ENCODE peak calls at places on chromosomes 16 and 17, in four cellular contexts. One of them, this sample, is unnamed. For H3K9me3, the result is how much of the 10 kb centered on the place peaks cover.

GRCh38 chr17:76670708-76671122 is 27.2 kb upstream of the ST6GALNAC1 start:
- DNase-seq in hepatocyte: no peak
- DNase-seq in CD8-positive, alpha-beta T cell: no peak
- DNase-seq in cardiac muscle cell: no peak
- DNase-seq in this sample: no peak

GRCh38 chr17:38466346-38467315 is 38.4 kb downstream of the ARHGAP23 start:
- DNase-seq in CD8-positive, alpha-beta T cell: no peak
- DNase-seq in cardiac muscle cell: no peak
- DNase-seq in hepatocyte: no peak
- DNase-seq in this sample: no peak

GRCh38 chr16:56047307-56048234 is 143.7 kb upstream of the GNAO1 start:
- DNase-seq in CD8-positive, alpha-beta T cell: no peak
- DNase-seq in cardiac muscle cell: peak
- DNase-seq in hepatocyte: no peak
- DNase-seq in this sample: no peak

GRCh38 chr16:12081048-12081404 is 104.5 kb downstream of the SNX29 start:
- DNase-seq in cardiac muscle cell: no peak
- DNase-seq in CD8-positive, alpha-beta T cell: no peak
- DNase-seq in hepatocyte: no peak
- DNase-seq in this sample: peak

GRCh38 chr16:23562505-23562904 is 5.0 kb downstream of the UBFD1 start:
- DNase-seq in CD8-positive, alpha-beta T cell: no peak
- DNase-seq in cardiac muscle cell: no peak
- DNase-seq in hepatocyte: no peak
- DNase-seq in this sample: no peak

GRCh38 chr16:56645311-56645710 is 6.4 kb upstream of the MT1B start:
- DNase-seq in hepatocyte: no peak
- DNase-seq in cardiac muscle cell: no peak
- DNase-seq in CD8-positive, alpha-beta T cell: no peak
- DNase-seq in this sample: no peak

GRCh38 chr17:40109471-40109824 is 9.1 kb upstream of the NR1D1 start:
- DNase-seq in CD8-positive, alpha-beta T cell: no peak
- DNase-seq in hepatocyte: no peak
- DNase-seq in cardiac muscle cell: no peak
- DNase-seq in this sample: no peak

GRCh38 chr16:58516768-58517107 is 1.4 kb downstream of the SETD6 start:
- DNase-seq in hepatocyte: no peak
- DNase-seq in cardiac muscle cell: no peak
- DNase-seq in CD8-positive, alpha-beta T cell: no peak
- DNase-seq in this sample: no peak

GRCh38 chr16:66928702-66929388 is 3.5 kb upstream of the RRAD start:
- DNase-seq in cardiac muscle cell: peak
- DNase-seq in CD8-positive, alpha-beta T cell: no peak
- DNase-seq in hepatocyte: peak
- DNase-seq in this sample: no peak

GRCh38 chr16:88662843-88663606 is at the start of gene MVD:
- DNase-seq in CD8-positive, alpha-beta T cell: peak
- DNase-seq in hepatocyte: peak
- DNase-seq in cardiac muscle cell: peak
- DNase-seq in this sample: peak

GRCh38 chr16:81650982-81651562 is 128.0 kb upstream of the PLCG2 start:
- DNase-seq in cardiac muscle cell: peak
- DNase-seq in CD8-positive, alpha-beta T cell: no peak
- DNase-seq in hepatocyte: peak
- DNase-seq in this sample: no peak

GRCh38 chr17:77372444-77373297 is 231.9 kb downstream of the SEC14L1 start:
- DNase-seq in hepatocyte: peak
- DNase-seq in cardiac muscle cell: peak
- DNase-seq in CD8-positive, alpha-beta T cell: peak
- DNase-seq in this sample: peak

GRCh38 chr16:60674241-60674640 is 1362.0 kb downstream of the CDH8 start:
- DNase-seq in cardiac muscle cell: no peak
- DNase-seq in CD8-positive, alpha-beta T cell: no peak
- DNase-seq in hepatocyte: no peak
- DNase-seq in this sample: no peak

GRCh38 chr17:42060231-42060630 is 9.8 kb upstream of the C17orf113 start:
- DNase-seq in cardiac muscle cell: no peak
- DNase-seq in CD8-positive, alpha-beta T cell: no peak
- DNase-seq in hepatocyte: no peak
- DNase-seq in this sample: no peak

GRCh38 chr16:71499775-71500364 is 10.7 kb upstream of the ZNF19 start:
- DNase-seq in cardiac muscle cell: peak
- DNase-seq in CD8-positive, alpha-beta T cell: peak
- DNase-seq in hepatocyte: peak
- DNase-seq in this sample: no peak

GRCh38 chr16:19167710-19168172 is 299 bp upstream of the SYT17 start:
- DNase-seq in hepatocyte: peak
- DNase-seq in cardiac muscle cell: peak
- DNase-seq in CD8-positive, alpha-beta T cell: no peak
- DNase-seq in this sample: peak

GRCh38 chr17:59641799-59642484 is 22.2 kb downstream of the CLTC start:
- DNase-seq in cardiac muscle cell: no peak
- DNase-seq in hepatocyte: no peak
- DNase-seq in CD8-positive, alpha-beta T cell: no peak
- DNase-seq in this sample: no peak

GRCh38 chr16:66904428-66904845 is 14.2 kb downstream of the CDH16 start:
- DNase-seq in cardiac muscle cell: no peak
- DNase-seq in hepatocyte: no peak
- DNase-seq in CD8-positive, alpha-beta T cell: no peak
- DNase-seq in this sample: peak

GRCh38 chr16:82004651-82005490 is 6.4 kb downstream of the SDR42E1 start:
- DNase-seq in cardiac muscle cell: no peak
- DNase-seq in CD8-positive, alpha-beta T cell: no peak
- DNase-seq in hepatocyte: no peak
- DNase-seq in this sample: no peak

GRCh38 chr16:66935319-66936011 is at the start of gene CES2:
- DNase-seq in hepatocyte: peak
- DNase-seq in CD8-positive, alpha-beta T cell: no peak
- DNase-seq in cardiac muscle cell: no peak
- DNase-seq in this sample: peak

GRCh38 chr16:30065943-30066881 is 652 bp downstream of the ALDOA start:
- DNase-seq in cardiac muscle cell: peak
- DNase-seq in CD8-positive, alpha-beta T cell: peak
- DNase-seq in hepatocyte: peak
- DNase-seq in this sample: no peak

DNA sequence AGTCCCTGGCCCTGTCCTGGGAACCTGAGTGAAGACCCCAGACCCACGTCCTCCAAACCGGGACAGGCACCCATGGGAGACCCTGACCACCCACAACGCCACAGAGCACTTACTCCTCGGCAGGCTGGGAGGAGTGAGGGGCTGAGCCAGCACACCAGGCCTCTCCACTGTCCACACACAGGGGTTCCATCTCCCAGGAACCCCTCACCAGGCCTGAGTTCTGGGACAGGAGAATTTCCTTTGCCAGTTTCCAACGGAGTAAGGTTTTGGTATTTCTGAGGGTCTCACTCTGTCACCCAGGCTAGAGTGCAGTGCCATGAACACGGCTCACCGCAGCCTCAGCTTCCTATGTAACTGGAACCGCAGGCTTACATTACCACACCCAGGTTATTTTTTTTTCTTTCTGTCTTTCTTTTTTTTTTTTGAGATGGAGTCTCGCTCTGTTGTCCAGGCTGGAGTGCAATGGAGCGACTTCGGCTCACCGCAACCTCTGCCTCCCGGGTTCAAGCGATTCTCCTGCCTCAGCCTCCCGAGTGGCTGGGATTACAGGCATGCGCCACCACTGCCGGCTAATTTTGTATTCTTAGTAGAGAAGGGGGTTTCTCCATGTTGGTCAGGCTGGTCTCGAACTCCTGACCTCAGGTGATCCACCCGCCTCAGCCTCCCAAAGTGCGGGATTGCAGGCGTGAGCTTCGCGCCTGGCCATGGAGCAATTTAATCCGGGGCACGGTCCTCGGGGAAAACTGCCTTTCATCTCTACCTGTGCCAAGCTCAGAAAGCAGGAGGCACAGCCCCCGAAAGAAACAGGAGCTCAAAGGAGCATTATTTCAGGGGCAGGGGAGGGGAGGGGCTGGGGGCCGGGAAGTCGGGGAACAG is 1.6 kb downstream of the PGAP6 start:
- DNase-seq in CD8-positive, alpha-beta T cell: no peak
- DNase-seq in hepatocyte: no peak
- DNase-seq in cardiac muscle cell: no peak
- DNase-seq in this sample: no peak
- H3K4me3 ChIP-seq in CD8-positive, alpha-beta T cell: peak
- H3K4me3 ChIP-seq in hepatocyte: peak
- H3K4me3 ChIP-seq in cardiac muscle cell: peak
- H3K4me3 ChIP-seq in this sample: peak

GRCh38 chr17:69870091-69870530 is 204.9 kb upstream of the KCNJ16 start:
- DNase-seq in hepatocyte: no peak
- DNase-seq in CD8-positive, alpha-beta T cell: no peak
- DNase-seq in cardiac muscle cell: no peak
- DNase-seq in this sample: no peak

GRCh38 chr17:69872675-69873262 is 202.3 kb upstream of the KCNJ16 start:
- DNase-seq in CD8-positive, alpha-beta T cell: no peak
- DNase-seq in cardiac muscle cell: no peak
- DNase-seq in hepatocyte: no peak
- DNase-seq in this sample: no peak

GRCh38 chr17:69870751-69871199 is 204.2 kb upstream of the KCNJ16 start:
- DNase-seq in cardiac muscle cell: peak
- DNase-seq in CD8-positive, alpha-beta T cell: no peak
- DNase-seq in hepatocyte: peak
- DNase-seq in this sample: no peak

GRCh38 chr17:69871318-69871717 is 203.7 kb upstream of the KCNJ16 start:
- DNase-seq in hepatocyte: no peak
- DNase-seq in CD8-positive, alpha-beta T cell: no peak
- DNase-seq in cardiac muscle cell: no peak
- DNase-seq in this sample: no peak

DNA sequence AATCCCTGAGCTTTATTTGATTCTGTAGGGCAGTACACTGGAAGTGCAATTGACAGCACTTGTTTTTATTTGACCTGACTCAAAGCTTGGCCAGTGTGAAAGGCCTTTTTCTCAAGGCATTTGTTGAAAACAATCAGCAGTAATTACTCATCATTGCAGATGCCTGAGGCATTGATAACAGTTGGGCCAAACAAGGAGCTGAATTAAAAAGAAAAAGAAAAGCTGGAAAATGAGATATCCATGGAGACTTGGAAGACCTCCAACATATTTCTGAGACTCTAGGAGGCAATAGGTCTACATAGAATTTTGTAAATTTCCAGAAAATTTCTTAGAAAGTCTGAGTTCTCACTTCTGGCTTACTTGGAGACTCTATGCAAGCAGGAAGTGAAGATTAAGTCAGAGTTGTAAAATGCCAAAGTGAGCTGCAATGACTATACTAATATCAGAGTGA is 200.8 kb upstream of the KCNJ16 start:
- DNase-seq in cardiac muscle cell: no peak
- DNase-seq in hepatocyte: no peak
- DNase-seq in CD8-positive, alpha-beta T cell: no peak
- DNase-seq in this sample: no peak
- H3K9me3 ChIP-seq in cardiac muscle cell: under half
- H3K9me3 ChIP-seq in hepatocyte: under half
- H3K9me3 ChIP-seq in CD8-positive, alpha-beta T cell: under half
- H3K9me3 ChIP-seq in this sample: under half

GRCh38 chr17:7548585-7549400 is at the start of gene TNFSF12:
- DNase-seq in cardiac muscle cell: peak
- DNase-seq in CD8-positive, alpha-beta T cell: peak
- DNase-seq in hepatocyte: peak
- DNase-seq in this sample: peak
- H3K4me3 ChIP-seq in cardiac muscle cell: peak
- H3K4me3 ChIP-seq in CD8-positive, alpha-beta T cell: peak
- H3K4me3 ChIP-seq in hepatocyte: peak
- H3K4me3 ChIP-seq in this sample: peak

DNA sequence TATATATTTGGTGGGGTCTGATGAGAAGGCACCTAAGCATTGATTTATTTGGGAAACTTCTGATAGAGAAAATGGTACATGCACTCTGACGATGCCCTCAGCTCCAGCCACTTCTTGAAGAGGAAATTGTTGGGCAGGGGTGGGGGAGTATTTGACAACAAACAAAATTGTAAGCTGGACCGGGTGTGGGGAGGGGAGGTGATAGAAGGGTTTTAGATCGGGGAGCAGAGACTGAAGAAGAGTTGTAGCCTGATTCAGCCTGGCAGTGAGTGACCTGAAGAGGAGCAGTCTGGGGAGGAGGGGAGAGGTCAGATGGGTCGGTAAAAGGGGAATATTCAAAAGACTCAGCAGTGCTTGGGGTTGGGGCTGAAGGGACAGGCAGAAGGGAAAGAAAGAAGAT is 2284.7 kb downstream of the TP53TG3F start:
- DNase-seq in cardiac muscle cell: no peak
- DNase-seq in hepatocyte: no peak
- DNase-seq in CD8-positive, alpha-beta T cell: no peak
- DNase-seq in this sample: no peak
- H3K9me3 ChIP-seq in cardiac muscle cell: under half
- H3K9me3 ChIP-seq in hepatocyte: under half
- H3K9me3 ChIP-seq in CD8-positive, alpha-beta T cell: under half
- H3K9me3 ChIP-seq in this sample: under half

DNA sequence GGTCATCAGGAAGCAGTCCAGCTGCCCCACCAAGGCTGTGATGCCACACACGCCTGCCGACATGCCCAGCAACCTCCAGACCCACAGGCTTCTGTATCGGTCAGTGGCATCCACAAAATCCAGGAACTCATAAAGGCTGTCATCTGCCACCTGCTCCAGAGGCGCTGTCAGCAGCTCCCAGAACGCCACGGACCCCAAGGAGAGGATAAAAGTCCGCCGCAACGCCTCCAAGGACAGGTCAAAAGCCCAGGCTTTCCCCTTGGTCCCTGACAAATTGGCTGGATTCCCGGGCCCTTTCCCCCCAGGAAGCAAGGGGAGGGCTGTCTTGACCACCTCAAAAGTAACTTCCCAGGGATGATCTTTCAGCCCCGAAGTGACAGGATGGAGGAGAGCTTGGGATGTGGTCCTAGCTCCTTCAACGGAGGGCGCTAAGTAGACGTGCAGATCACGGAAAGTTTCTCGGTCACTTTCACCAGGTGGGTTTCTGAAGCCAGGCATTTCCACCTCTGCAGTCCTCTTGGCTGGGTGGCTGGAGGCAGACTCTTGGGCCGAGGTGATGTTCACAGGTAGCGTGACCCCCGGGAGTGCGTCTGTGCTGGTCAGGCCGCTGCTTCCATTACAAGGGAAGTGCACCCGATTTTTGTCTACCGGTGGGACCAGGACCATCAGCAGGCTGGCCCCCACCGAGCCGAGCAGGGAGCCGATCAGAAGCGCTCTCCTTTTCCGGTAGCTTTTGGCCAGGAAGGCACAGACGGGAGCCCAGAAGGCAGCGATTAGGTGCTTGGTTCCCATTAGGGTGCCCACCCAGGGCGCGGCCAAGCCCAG is 777 bp downstream of the MFSD6L start:
- DNase-seq in cardiac muscle cell: no peak
- DNase-seq in CD8-positive, alpha-beta T cell: no peak
- DNase-seq in hepatocyte: no peak
- DNase-seq in this sample: no peak
- H3K4me3 ChIP-seq in cardiac muscle cell: peak
- H3K4me3 ChIP-seq in CD8-positive, alpha-beta T cell: no peak
- H3K4me3 ChIP-seq in hepatocyte: no peak
- H3K4me3 ChIP-seq in this sample: peak

DNA sequence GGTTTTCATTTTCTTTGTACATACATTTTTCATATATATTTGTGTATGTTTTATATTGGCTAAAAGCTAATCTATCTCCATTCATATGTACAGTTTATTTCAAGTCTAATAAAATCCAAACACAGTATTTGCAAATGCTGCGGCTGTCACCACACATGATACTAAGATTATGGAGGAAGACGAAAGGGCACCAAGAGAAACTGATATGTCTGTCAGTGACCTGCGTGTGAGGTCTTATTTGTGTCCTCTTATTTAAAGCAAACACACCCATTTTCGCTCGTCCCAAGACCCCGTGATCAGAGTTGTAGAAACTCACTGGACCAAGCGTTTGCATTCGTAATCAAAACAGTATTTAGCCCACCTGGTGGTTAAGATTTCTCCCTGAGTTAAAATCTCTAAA is 8.2 kb downstream of the MLYCD start:
- DNase-seq in cardiac muscle cell: no peak
- DNase-seq in CD8-positive, alpha-beta T cell: no peak
- DNase-seq in hepatocyte: no peak
- DNase-seq in this sample: no peak
- H3K9me3 ChIP-seq in cardiac muscle cell: under half
- H3K9me3 ChIP-seq in CD8-positive, alpha-beta T cell: under half
- H3K9me3 ChIP-seq in hepatocyte: under half
- H3K9me3 ChIP-seq in this sample: under half

This sample was measured in Peyer's patch.